ENCODE peak calls at places on chromosomes 3 and 15, in ten cellular contexts. M is HAP-1, H is GM12891, A is AG04450, Z is fibroblast of lung, S is upper lobe of right lung, L is T-helper 17 cell, Y is GM12892, W is astrocyte of the spinal cord, B is GM04503. N is an unnamed sample.

GRCh38 chr3:131960324-131960723 is 74.5 kb downstream of the CPNE4 start:
- DNase-seq in B (no peak), H (no peak), Z (peak; percentile 76), S (no peak), Y (no peak), L (no peak), A (peak; percentile 6), M (no peak), W (peak; percentile 54), N (no peak)

GRCh38 chr15:41804361-41804760 is 23.5 kb upstream of the JMJD7 start:
- DNase-seq in L (no peak), H (no peak), Y (no peak), B (no peak), A (no peak), Z (no peak), M (no peak), W (no peak), S (no peak), N (no peak)

GRCh38 chr15:74382004-74382816 is 14.8 kb upstream of the CYP11A1 start:
- DNase-seq in Z (peak; percentile 69), H (peak; percentile 74), A (no peak), W (peak; percentile 78), B (no peak), M (peak; percentile 87), Y (peak; percentile 84), S (peak; percentile 93), L (peak; percentile 61), N (peak; percentile 99)

GRCh38 chr3:143482106-143483088 is 362.8 kb downstream of the CHST2 start:
- DNase-seq in H (no peak), Y (no peak), A (no peak), L (no peak), S (no peak), W (peak; percentile 37), B (no peak), M (no peak), Z (peak; percentile 46), N (no peak)

GRCh38 chr3:43909149-43909548 is 218.4 kb downstream of the ABHD5 start:
- DNase-seq in Z (no peak), M (no peak), W (no peak), A (no peak), H (no peak), L (no peak), S (no peak), Y (no peak), B (no peak), N (no peak)

GRCh38 chr15:41992151-41992802 is 19.9 kb upstream of the EHD4 start:
- DNase-seq in B (no peak), L (no peak), A (no peak), Y (no peak), H (no peak), Z (no peak), W (no peak), M (no peak), S (peak; percentile 54), N (no peak)

GRCh38 chr15:99407716-99408115 is 156.4 kb downstream of the LRRC28 start:
- DNase-seq in B (no peak), M (no peak), W (no peak), A (no peak), S (no peak), Z (no peak), L (no peak), Y (no peak), H (no peak), N (no peak)

GRCh38 chr15:63086271-63086670 is 35.4 kb upstream of the LACTB start:
- DNase-seq in L (no peak), Y (no peak), Z (peak; percentile 47), A (no peak), H (no peak), W (peak; percentile 16), B (no peak), M (no peak), S (no peak), N (no peak)

GRCh38 chr3:177789500-177789899 is 592.2 kb upstream of the TBL1XR1 start:
- DNase-seq in W (no peak), A (no peak), H (no peak), M (no peak), L (no peak), B (no peak), S (no peak), Z (no peak), Y (no peak), N (no peak)

GRCh38 chr15:88701561-88702095 is 62.8 kb downstream of the ISG20 start:
- DNase-seq in S (no peak), A (no peak), H (peak; percentile 46), L (no peak), M (peak; percentile 32), Z (no peak), W (no peak), Y (peak; percentile 43), B (no peak), N (no peak)

GRCh38 chr15:55250951-55251350 is 38.7 kb downstream of the RAB27A start:
- DNase-seq in S (no peak), W (no peak), Z (no peak), B (no peak), M (no peak), Y (no peak), H (no peak), A (no peak), L (no peak), N (no peak)

GRCh38 chr3:112735927-112736326 is 95.0 kb upstream of the CCDC80 start:
- DNase-seq in S (no peak), B (no peak), Y (no peak), M (no peak), H (no peak), L (no peak), A (no peak), W (no peak), Z (no peak), N (no peak)

GRCh38 chr3:60759439-60759838 is 491.8 kb downstream of the FHIT start:
- DNase-seq in A (no peak), S (no peak), H (no peak), M (no peak), B (no peak), Z (no peak), W (no peak), Y (no peak), L (no peak), N (no peak)

N was measured in D721Med.